ENCODE peak calls at places on chromosome 3, in five cellular contexts. E is A549; M is astrocyte of the spinal cord; H is colonic mucosa; A is CD4-positive, alpha-beta memory T cell. J is an unnamed sample.

GRCh38 chr3:46464326-46465195 is at the start of gene LTF:
- DNase-seq in E (no peak), H (no peak), A (no peak), M (no peak), J (no peak)

GRCh38 chr3:158105710-158106438 is at the start of gene SHOX2:
- DNase-seq in M (peak), E (peak), H (peak), A (no peak), J (peak)

GRCh38 chr3:102979682-102980378 is 545.0 kb downstream of the ZPLD1 start:
- DNase-seq in M (peak), A (no peak), E (peak), H (peak), J (no peak)

GRCh38 chr3:7436542-7436941 is 575.6 kb downstream of the GRM7 start:
- DNase-seq in M (no peak), A (no peak), E (no peak), H (no peak), J (no peak)

GRCh38 chr3:18424213-18424861 is 802 bp downstream of the SATB1 start:
- DNase-seq in A (no peak), H (peak), M (no peak), E (no peak), J (no peak)

GRCh38 chr3:172622916-172623700 is 87.8 kb downstream of the NCEH1 start:
- DNase-seq in H (peak), A (peak), M (peak), E (peak), J (peak)

GRCh38 chr3:37905987-37906674 is 44.5 kb downstream of the CTDSPL start:
- DNase-seq in E (no peak), A (no peak), M (peak), H (no peak), J (no peak)

GRCh38 chr3:46934508-46935167 is 41.9 kb downstream of the CCDC12 start:
- DNase-seq in H (no peak), E (peak), A (no peak), M (peak), J (no peak)

GRCh38 chr3:192943384-192943783 is 25.7 kb upstream of the MB21D2 start:
- DNase-seq in H (no peak), E (no peak), A (no peak), M (no peak), J (no peak)

GRCh38 chr3:77889616-77890015 is 849.7 kb downstream of the ROBO2 start:
- DNase-seq in M (no peak), E (no peak), H (no peak), A (no peak), J (no peak)

GRCh38 chr3:44478055-44478468 is 592 bp upstream of the ZNF445 start:
- DNase-seq in H (no peak), E (no peak), M (no peak), A (no peak), J (no peak)

GRCh38 chr3:58596828-58597518 is 19.8 kb upstream of the FAM107A start:
- DNase-seq in A (no peak), E (no peak), M (no peak), H (no peak), J (no peak)

GRCh38 chr3:72821170-72821781 is 27.0 kb downstream of the SHQ1 start:
- DNase-seq in E (no peak), A (no peak), H (peak), M (peak), J (no peak)

GRCh38 chr3:188008582-188009213 is 145.3 kb upstream of the LPP start:
- DNase-seq in H (no peak), A (no peak), E (no peak), M (no peak), J (no peak)

GRCh38 chr3:120894285-120894684 is 13.7 kb upstream of the STXBP5L start:
- DNase-seq in A (no peak), H (peak), E (peak), M (peak), J (peak)

GRCh38 chr3:12759097-12759679 is at the start of gene TMEM40:
- DNase-seq in A (no peak), E (peak), H (no peak), M (no peak), J (no peak)

GRCh38 chr3:46923559-46924350 is 46.2 kb downstream of the PTH1R start:
- DNase-seq in E (peak), H (peak), M (peak), A (peak), J (peak)

GRCh38 chr3:147421184-147421912 is 12.2 kb downstream of the ZIC1 start:
- DNase-seq in A (no peak), E (no peak), M (peak), H (no peak), J (no peak)

GRCh38 chr3:123383101-123384053 is 65.5 kb downstream of the ADCY5 start:
- DNase-seq in H (no peak), E (no peak), M (no peak), A (no peak), J (no peak)

GRCh38 chr3:171200052-171201029 is 173.8 kb upstream of the SLC2A2 start:
- DNase-seq in E (no peak), A (no peak), M (peak), H (no peak), J (no peak)

GRCh38 chr3:186938716-186939115 is 8.4 kb downstream of the ST6GAL1 start:
- DNase-seq in M (no peak), E (no peak), H (no peak), A (no peak), J (peak)

GRCh38 chr3:33807190-33807589 is 8.8 kb downstream of the PDCD6IP start:
- DNase-seq in E (no peak), H (peak), A (no peak), M (no peak), J (no peak)

GRCh38 chr3:140546649-140547048 is 131.2 kb upstream of the TRIM42 start:
- DNase-seq in E (no peak), A (no peak), M (no peak), H (no peak), J (no peak)

GRCh38 chr3:52361011-52361410 is 44.9 kb downstream of the DNAH1 start:
- DNase-seq in H (no peak), E (no peak), M (no peak), A (no peak), J (no peak)

GRCh38 chr3:168485897-168486296 is 390.2 kb upstream of the GOLIM4 start:
- DNase-seq in A (no peak), H (no peak), M (no peak), E (no peak), J (no peak)

GRCh38 chr3:25665646-25666136 is 984 bp upstream of the TOP2B start:
- DNase-seq in M (no peak), E (no peak), H (no peak), A (peak), J (no peak)
- H3K4me3 ChIP-seq in M (peak), E (peak), H (no peak), A (peak), J (peak)

GRCh38 chr3:150636258-150636657 is 33.1 kb downstream of the SELENOT start:
- DNase-seq in E (no peak), H (no peak), A (no peak), M (no peak), J (no peak)
- H3K4me3 ChIP-seq in E (no peak), H (no peak), A (no peak), M (no peak), J (no peak)

GRCh38 chr3:50359760-50360110 is 414 bp upstream of the TMEM115 start:
- DNase-seq in M (no peak), H (no peak), A (no peak), E (no peak), J (no peak)
- H3K4me3 ChIP-seq in M (peak), H (peak), A (no peak), E (no peak), J (peak)

DNA sequence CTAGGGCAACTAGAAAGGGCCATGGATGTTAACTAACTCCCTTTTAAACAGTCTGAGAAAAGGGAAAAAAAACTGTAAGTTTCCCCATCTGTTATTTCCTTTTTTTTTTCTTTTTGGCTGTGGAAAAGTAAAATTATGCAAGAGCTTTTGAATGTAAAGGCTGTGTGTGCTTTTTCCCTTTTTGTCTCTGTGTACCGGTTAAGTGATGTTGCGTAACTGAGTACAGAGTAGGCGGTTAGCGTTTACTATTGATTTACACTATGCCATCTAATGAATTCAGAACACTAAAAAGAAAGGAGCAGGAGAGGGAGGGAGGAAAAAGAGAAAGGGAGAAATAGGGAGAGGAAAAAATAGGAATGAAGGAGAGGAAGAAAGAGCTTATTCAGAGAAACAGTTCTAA is 403.6 kb downstream of the TIGIT start:
- DNase-seq in E (no peak), H (no peak), M (no peak), A (no peak), J (no peak)
- H3K4me3 ChIP-seq in E (no peak), H (no peak), M (no peak), A (no peak), J (no peak)

GRCh38 chr3:50290116-50290745 is 2.0 kb downstream of the IFRD2 start:
- DNase-seq in H (peak), M (no peak), E (no peak), A (no peak), J (no peak)
- H3K4me3 ChIP-seq in H (no peak), M (no peak), E (peak), A (no peak), J (no peak)

GRCh38 chr3:125316949-125317348 is 58.2 kb downstream of the ZNF148 start:
- DNase-seq in E (no peak), A (no peak), M (no peak), H (no peak), J (no peak)

GRCh38 chr3:125318497-125318847 is 56.7 kb downstream of the ZNF148 start:
- DNase-seq in A (no peak), E (no peak), H (no peak), M (no peak), J (no peak)

GRCh38 chr3:125318859-125319258 is 56.3 kb downstream of the ZNF148 start:
- DNase-seq in H (no peak), A (no peak), E (no peak), M (no peak), J (no peak)

GRCh38 chr3:125319765-125320164 is 55.4 kb downstream of the ZNF148 start:
- DNase-seq in A (no peak), E (no peak), H (no peak), M (no peak), J (no peak)

GRCh38 chr3:125317761-125318496 is 57.2 kb downstream of the ZNF148 start:
- DNase-seq in E (no peak), M (peak), H (no peak), A (no peak), J (no peak)
- H3K4me3 ChIP-seq in E (no peak), M (no peak), H (no peak), A (no peak), J (no peak)

GRCh38 chr3:134373942-134374790 is at the start of gene AMOTL2:
- DNase-seq in H (peak), A (peak), M (peak), E (peak), J (peak)

GRCh38 chr3:134371542-134372324 is 2.5 kb downstream of the AMOTL2 start:
- DNase-seq in E (no peak), H (no peak), A (no peak), M (no peak), J (no peak)

GRCh38 chr3:134374791-134375541 is 719 bp upstream of the AMOTL2 start:
- DNase-seq in A (no peak), H (peak), M (no peak), E (peak), J (peak)

GRCh38 chr3:134372405-134373277 is 1.6 kb downstream of the AMOTL2 start:
- DNase-seq in H (no peak), E (no peak), M (no peak), A (no peak), J (no peak)

DNA sequence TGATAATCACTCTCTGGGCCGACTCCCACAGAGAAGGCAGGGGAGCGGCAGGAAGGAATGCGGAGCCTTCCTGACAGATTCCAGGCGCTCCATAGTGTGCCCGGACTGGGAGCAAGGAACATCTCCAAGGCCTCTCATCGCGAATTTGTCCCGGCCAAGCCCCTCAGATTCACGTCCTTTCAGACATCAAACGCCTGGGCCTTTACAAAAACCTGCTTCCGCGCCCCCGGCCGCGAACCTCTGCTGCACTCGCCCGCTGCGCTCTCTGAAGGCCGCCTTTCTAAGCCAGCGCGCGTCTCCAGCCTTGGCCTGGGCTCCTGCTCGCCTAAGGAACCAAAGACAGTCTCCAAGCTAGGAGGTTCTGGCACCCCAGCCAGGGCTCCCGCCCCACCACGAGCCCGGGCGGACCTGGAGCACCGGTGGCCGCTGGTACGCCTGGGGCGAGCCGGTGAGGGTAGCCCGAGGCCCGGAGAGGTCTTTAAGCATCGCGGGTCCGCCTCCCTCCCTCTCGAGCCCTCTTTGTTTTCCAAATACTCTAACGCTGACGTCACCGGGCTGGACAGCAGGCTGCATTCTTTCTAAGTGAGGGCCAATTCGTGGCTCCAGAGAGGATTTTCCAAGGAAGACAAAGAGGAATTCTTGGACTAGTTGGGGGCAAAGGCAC is 837 bp downstream of the AMOTL2 start:
- DNase-seq in H (peak), M (peak), E (peak), A (no peak), J (peak)
- H3K4me3 ChIP-seq in H (peak), M (peak), E (peak), A (no peak), J (peak)